ENCODE peak calls at places on chromosomes 2 and 18, in eight cellular contexts. F, T, X, V, K, N, P and W are unnamed samples.

GRCh38 chr2:866009-866680 is 84.5 kb upstream of the SNTG2 start:
- DNase-seq in P (no peak), K (no peak), V (peak), N (no peak), T (no peak), F (no peak), X (no peak), W (no peak)

GRCh38 chr2:74566423-74567085 is 12.0 kb downstream of the DOK1 start:
- DNase-seq in P (no peak), V (no peak), N (no peak), X (no peak), F (no peak), K (no peak), T (no peak), W (no peak)

GRCh38 chr2:166765141-166765540 is 123.1 kb upstream of the XIRP2 start:
- DNase-seq in K (no peak), V (peak), P (no peak), F (no peak), X (no peak), N (no peak), T (no peak), W (no peak)

GRCh38 chr2:223008162-223008561 is 43.8 kb upstream of the KCNE4 start:
- DNase-seq in P (no peak), T (no peak), X (no peak), V (no peak), N (no peak), K (no peak), F (no peak), W (no peak)

GRCh38 chr18:22167471-22168151 is 1.8 kb upstream of the GATA6 start:
- DNase-seq in P (no peak), T (no peak), K (no peak), N (no peak), F (no peak), V (no peak), X (no peak), W (no peak)

GRCh38 chr18:56789004-56789888 is 138.1 kb downstream of the WDR7 start:
- DNase-seq in F (no peak), T (no peak), K (peak), V (no peak), P (no peak), X (peak), N (peak), W (no peak)

GRCh38 chr2:54106631-54107454 is 8.6 kb upstream of the ACYP2 start:
- DNase-seq in P (no peak), F (no peak), V (peak), X (peak), T (peak), K (peak), N (no peak), W (no peak)

GRCh38 chr2:160358051-160358450 is 135.6 kb downstream of the RBMS1 start:
- DNase-seq in F (no peak), P (no peak), K (no peak), N (no peak), T (no peak), V (no peak), X (no peak), W (no peak)

GRCh38 chr2:201194097-201194496 is 11.2 kb downstream of the CASP10 start:
- DNase-seq in V (no peak), N (peak), K (peak), X (no peak), P (no peak), T (no peak), F (no peak), W (peak)

GRCh38 chr2:130393318-130393910 is 37.6 kb downstream of the PTPN18 start:
- DNase-seq in X (no peak), V (no peak), F (peak), T (no peak), K (peak), N (no peak), P (no peak), W (no peak)

GRCh38 chr2:74096061-74096460 is 51.7 kb downstream of the BOLA3 start:
- DNase-seq in K (no peak), F (no peak), T (no peak), N (no peak), X (no peak), P (no peak), V (no peak), W (no peak)

GRCh38 chr2:47617028-47617427 is 165.9 kb upstream of the MSH6 start:
- DNase-seq in T (no peak), P (no peak), K (no peak), X (no peak), F (no peak), N (no peak), V (no peak), W (no peak)

GRCh38 chr2:86304416-86304815 is 33.0 kb downstream of the REEP1 start:
- DNase-seq in K (no peak), P (no peak), T (no peak), F (no peak), N (no peak), V (no peak), X (no peak), W (no peak)

GRCh38 chr2:42545023-42545713 is 23.3 kb upstream of the MTA3 start:
- DNase-seq in F (no peak), X (no peak), N (no peak), P (no peak), V (no peak), T (no peak), K (no peak), W (no peak)

GRCh38 chr18:5295981-5296705 is 617 bp upstream of the ZBTB14 start:
- DNase-seq in F (peak), N (peak), T (peak), V (peak), P (peak), X (peak), K (peak), W (peak)

GRCh38 chr18:45370190-45371010 is 244.9 kb upstream of the SLC14A2 start:
- DNase-seq in P (no peak), X (no peak), V (no peak), T (no peak), K (no peak), F (no peak), N (no peak), W (no peak)

GRCh38 chr2:235827585-235827992 is 333.7 kb downstream of the AGAP1 start:
- DNase-seq in N (no peak), V (no peak), F (peak), K (no peak), T (no peak), P (no peak), X (no peak), W (no peak)

GRCh38 chr2:71564361-71564760 is 111.0 kb downstream of the DYSF start:
- DNase-seq in K (no peak), P (no peak), X (no peak), T (no peak), V (no peak), N (no peak), F (no peak), W (no peak)

GRCh38 chr2:209526541-209526940 is 102.7 kb downstream of the MAP2 start:
- DNase-seq in P (no peak), X (no peak), N (peak), T (no peak), V (no peak), F (no peak), K (peak), W (no peak)

GRCh38 chr2:62938126-62938525 is 112.5 kb upstream of the OTX1 start:
- DNase-seq in V (no peak), T (no peak), F (no peak), K (no peak), P (no peak), X (no peak), N (no peak), W (no peak)

GRCh38 chr2:187994464-187995331 is 297.0 kb upstream of the GULP1 start:
- DNase-seq in K (peak), V (peak), T (no peak), X (no peak), N (no peak), P (no peak), F (peak), W (no peak)

GRCh38 chr2:177315303-177315887 is 50.9 kb upstream of the NFE2L2 start:
- DNase-seq in V (no peak), P (no peak), F (no peak), T (no peak), K (peak), X (no peak), N (no peak), W (no peak)

GRCh38 chr2:47189635-47190034 is 34.5 kb upstream of the STPG4 start:
- DNase-seq in F (no peak), K (no peak), N (no peak), V (no peak), T (no peak), P (no peak), X (no peak), W (no peak)

GRCh38 chr2:195613922-195614321 is 43.1 kb upstream of the SLC39A10 start:
- DNase-seq in P (no peak), X (no peak), N (no peak), T (no peak), K (no peak), V (no peak), F (no peak), W (no peak)

GRCh38 chr2:185643434-185643833 is 95.2 kb upstream of the FSIP2 start:
- DNase-seq in V (no peak), N (no peak), X (no peak), F (no peak), P (no peak), T (no peak), K (peak), W (no peak)

GRCh38 chr18:57816208-57816999 is 13.3 kb upstream of the ATP8B1 start:
- DNase-seq in K (no peak), V (peak), P (no peak), X (no peak), F (no peak), T (no peak), N (no peak), W (no peak)

GRCh38 chr2:149473538-149473937 is 114.0 kb downstream of the MMADHC start:
- DNase-seq in K (no peak), P (no peak), V (no peak), T (no peak), X (no peak), N (no peak), F (no peak), W (no peak)

GRCh38 chr2:8550481-8550880 is 131.4 kb upstream of the ID2 start:
- DNase-seq in N (no peak), F (peak), P (no peak), V (no peak), K (no peak), X (no peak), T (no peak), W (no peak)

GRCh38 chr18:54957987-54958386 is 1.3 kb downstream of the CCDC68 start:
- DNase-seq in X (no peak), K (no peak), T (no peak), F (no peak), P (no peak), V (no peak), N (no peak), W (no peak)

GRCh38 chr2:68698567-68699377 is 35.8 kb upstream of the ARHGAP25 start:
- DNase-seq in X (no peak), F (no peak), P (no peak), N (no peak), T (no peak), K (no peak), V (peak), W (no peak)